ENCODE peak calls at places on chromosomes 16 and 17, in five cellular contexts. D, Y, L, U and P are unnamed samples.

GRCh38 chr16:10923650-10924214 is 18.5 kb downstream of the DEXI start:
- DNase-seq in D (no peak), Y (no peak), L (no peak), U (no peak), P (peak)

GRCh38 chr17:82458885-82459424 is 414 bp downstream of the NARF start:
- DNase-seq in D (peak), Y (no peak), L (no peak), U (no peak), P (no peak)

GRCh38 chr16:7344806-7345416 is 12.3 kb downstream of the RBFOX1 start:
- DNase-seq in D (no peak), Y (no peak), L (no peak), U (no peak), P (no peak)

GRCh38 chr16:88784074-88784855 is 755 bp downstream of the PIEZO1 start:
- DNase-seq in D (peak), Y (peak), L (no peak), U (peak), P (no peak)

GRCh38 chr17:69059458-69060205 is 1.1 kb downstream of the ABCA9 start:
- DNase-seq in D (no peak), Y (no peak), L (no peak), U (no peak), P (no peak)

GRCh38 chr16:74999683-75000480 is 1.1 kb downstream of the ZNRF1 start:
- DNase-seq in D (peak), Y (peak), L (no peak), U (peak), P (peak)

GRCh38 chr16:13014516-13014915 is 113.1 kb downstream of the SHISA9 start:
- DNase-seq in D (no peak), Y (no peak), L (no peak), U (no peak), P (no peak)

GRCh38 chr17:1173456-1174370 is 6.1 kb downstream of the ABR start:
- DNase-seq in D (no peak), Y (no peak), L (no peak), U (no peak), P (no peak)

GRCh38 chr17:37382056-37382455 is 6.3 kb downstream of the C17orf78 start:
- DNase-seq in D (no peak), Y (no peak), L (no peak), U (no peak), P (no peak)

GRCh38 chr16:27503662-27504061 is 46.1 kb downstream of the GTF3C1 start:
- DNase-seq in D (no peak), Y (no peak), L (no peak), U (no peak), P (no peak)

GRCh38 chr16:86783626-86784266 is 205.4 kb downstream of the FOXL1 start:
- DNase-seq in D (no peak), Y (no peak), L (no peak), U (no peak), P (no peak)

GRCh38 chr16:85153046-85153445 is 40.8 kb upstream of the CIBAR2 start:
- DNase-seq in D (no peak), Y (no peak), L (no peak), U (no peak), P (peak)

GRCh38 chr16:85151603-85152413 is 39.5 kb upstream of the CIBAR2 start:
- DNase-seq in D (peak), Y (peak), L (no peak), U (peak), P (peak)

GRCh38 chr16:85153656-85154091 is 41.4 kb upstream of the CIBAR2 start:
- DNase-seq in D (peak), Y (no peak), L (no peak), U (no peak), P (peak)

GRCh38 chr16:85151079-85151602 is 38.9 kb upstream of the CIBAR2 start:
- DNase-seq in D (no peak), Y (no peak), L (no peak), U (no peak), P (no peak)

DNA sequence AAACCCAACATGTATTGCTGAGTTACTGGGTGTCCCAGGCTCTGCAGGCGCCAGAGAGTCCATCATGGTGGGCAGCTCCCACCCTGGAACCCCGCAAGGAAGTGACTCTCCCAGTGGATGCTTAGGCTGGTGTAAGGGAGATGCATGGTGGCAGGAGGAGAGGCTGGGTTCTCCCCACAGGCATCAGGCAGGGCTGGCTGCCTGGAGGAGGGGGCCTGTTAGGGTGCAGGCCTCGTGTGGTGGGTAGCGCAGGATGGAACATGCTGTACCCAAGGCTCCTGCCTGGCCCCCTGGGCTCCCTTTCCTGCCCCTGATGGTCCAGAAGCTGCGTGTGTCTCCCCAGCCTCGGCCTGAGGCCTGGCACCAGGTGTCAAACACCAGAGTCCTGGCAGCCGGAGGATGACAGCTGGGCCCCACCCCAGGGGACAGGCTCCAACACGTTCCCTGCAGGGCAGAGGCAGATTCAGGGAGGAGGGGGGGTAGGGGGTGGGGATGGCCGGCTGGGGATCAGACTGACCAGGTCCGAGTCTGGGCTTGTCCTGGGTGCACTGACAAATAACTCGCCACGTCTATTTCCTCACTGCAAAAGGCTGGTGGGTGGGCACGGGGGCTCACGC is 40.2 kb upstream of the CIBAR2 start:
- DNase-seq in D (peak), Y (no peak), L (no peak), U (no peak), P (peak)
- H3K27ac ChIP-seq in D (no peak), Y (no peak), L (no peak), U (peak), P (peak)

GRCh38 chr16:58021661-58022551 is 3.6 kb upstream of the MMP15 start:
- DNase-seq in D (peak), Y (no peak), L (no peak), U (no peak), P (no peak)
- H3K27ac ChIP-seq in D (peak), Y (no peak), L (no peak), U (peak), P (no peak)

GRCh38 chr17:8163978-8164814 is 1.4 kb upstream of the VAMP2 start:
- DNase-seq in D (peak), Y (peak), L (no peak), U (peak), P (peak)
- H3K27ac ChIP-seq in D (peak), Y (peak), L (no peak), U (peak), P (peak)

DNA sequence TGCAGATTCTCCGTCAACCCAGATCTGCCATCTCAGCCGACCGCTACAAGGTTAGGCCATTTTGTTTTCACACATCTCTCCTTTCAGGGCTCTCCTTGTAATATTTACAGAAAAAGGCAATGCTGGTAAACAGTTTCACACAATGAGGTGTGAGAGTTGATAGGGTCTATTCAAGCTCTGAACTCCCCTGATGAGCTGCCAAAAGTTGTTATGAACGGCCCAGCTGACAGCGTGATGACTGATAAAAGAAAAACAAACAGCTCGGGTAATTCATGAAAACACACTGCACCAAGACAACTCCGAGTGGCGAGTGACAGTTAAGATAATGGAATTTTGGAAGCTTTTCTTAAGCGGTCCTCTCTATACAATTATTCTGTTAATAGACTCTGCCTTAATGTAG is 68.1 kb upstream of the IRX5 start:
- DNase-seq in D (no peak), Y (no peak), L (no peak), U (no peak), P (no peak)
- H3K27ac ChIP-seq in D (no peak), Y (no peak), L (no peak), U (no peak), P (no peak)

GRCh38 chr17:57443781-57444180 is 187.5 kb downstream of the MSI2 start:
- DNase-seq in D (no peak), Y (no peak), L (no peak), U (no peak), P (no peak)

GRCh38 chr17:57442401-57442823 is 186.1 kb downstream of the MSI2 start:
- DNase-seq in D (no peak), Y (no peak), L (no peak), U (no peak), P (no peak)

GRCh38 chr17:57441270-57441600 is 184.9 kb downstream of the MSI2 start:
- DNase-seq in D (no peak), Y (no peak), L (no peak), U (no peak), P (no peak)

GRCh38 chr17:57444632-57445031 is 188.3 kb downstream of the MSI2 start:
- DNase-seq in D (no peak), Y (no peak), L (no peak), U (no peak), P (no peak)

DNA sequence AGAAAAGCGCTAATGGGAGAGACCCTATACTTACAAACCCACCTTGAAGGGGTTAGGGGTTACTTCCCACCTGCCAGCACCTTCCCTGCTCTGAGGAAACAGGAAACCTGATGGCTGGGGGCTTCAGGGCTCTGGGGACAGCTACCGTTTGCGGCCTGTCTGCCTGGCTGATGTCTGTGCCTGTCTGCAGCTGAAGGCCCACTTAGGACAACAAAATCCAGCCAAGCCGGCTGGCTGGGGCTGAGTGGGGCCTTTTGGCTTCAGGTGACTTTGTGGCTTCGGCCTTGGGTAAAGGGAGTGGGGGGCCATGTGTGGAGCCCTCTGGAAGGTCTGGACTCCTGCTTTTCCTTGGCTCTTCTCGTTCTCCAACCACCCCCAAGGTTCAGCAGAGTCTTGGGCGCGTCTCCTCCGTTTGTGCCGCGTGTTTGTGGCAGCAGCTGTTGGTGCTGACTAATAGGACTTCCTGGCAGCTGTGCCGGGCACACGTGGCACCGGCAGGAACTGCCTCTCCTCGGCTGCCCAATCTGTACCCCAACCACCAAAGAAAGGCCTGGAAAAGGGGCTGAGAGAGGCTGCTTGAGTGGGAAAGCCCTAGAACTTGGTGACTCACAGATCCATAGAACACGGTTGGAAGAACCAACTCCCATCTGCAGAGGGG is 186.7 kb downstream of the MSI2 start:
- DNase-seq in D (no peak), Y (no peak), L (no peak), U (no peak), P (peak)
- H3K27ac ChIP-seq in D (no peak), Y (peak), L (peak), U (no peak), P (peak)